ENCODE peak calls at places on chromosomes 6 and 20, in four cellular contexts. F, O, Z and T are unnamed samples.

GRCh38 chr6:138499303-138499991 is at the start of gene NHSL1:
- DNase-seq in F (no peak), O (no peak), Z (no peak), T (no peak)

GRCh38 chr6:41442800-41443501 is 103.2 kb upstream of the FOXP4 start:
- DNase-seq in F (peak; percentile 76), O (no peak), Z (peak; percentile 87), T (peak; percentile 22)

GRCh38 chr6:82178084-82178758 is 69.3 kb downstream of the IBTK start:
- DNase-seq in F (no peak), O (no peak), Z (no peak), T (no peak)

GRCh38 chr6:41428995-41429417 is 93.6 kb downstream of the NCR2 start:
- DNase-seq in F (no peak), O (no peak), Z (no peak), T (no peak)

GRCh38 chr20:815914-816606 is 17.5 kb upstream of the FAM110A start:
- DNase-seq in F (peak; percentile 51), O (peak; percentile 66), Z (peak; percentile 68), T (peak; percentile 58)

GRCh38 chr20:36544134-36545018 is 3.1 kb downstream of the MYL9 start:
- DNase-seq in F (no peak), O (no peak), Z (no peak), T (no peak)

GRCh38 chr6:41581381-41581991 is 35.3 kb downstream of the FOXP4 start:
- DNase-seq in F (no peak), O (no peak), Z (no peak), T (no peak)

GRCh38 chr20:10490706-10491105 is 55.6 kb downstream of the SLX4IP start:
- DNase-seq in F (no peak), O (no peak), Z (no peak), T (no peak)

GRCh38 chr6:44156494-44157151 is 2.0 kb upstream of the CAPN11 start:
- DNase-seq in F (no peak), O (no peak), Z (no peak), T (no peak)

GRCh38 chr20:9482180-9482579 is 32.2 kb upstream of the LAMP5 start:
- DNase-seq in F (no peak), O (no peak), Z (no peak), T (no peak)

GRCh38 chr6:71531006-71531405 is 242.4 kb downstream of the OGFRL1 start:
- DNase-seq in F (no peak), O (no peak), Z (no peak), T (no peak)

GRCh38 chr6:36204068-36204753 is 7.7 kb downstream of the BRPF3 start:
- DNase-seq in F (no peak), O (peak; percentile 57), Z (no peak), T (no peak)

DNA sequence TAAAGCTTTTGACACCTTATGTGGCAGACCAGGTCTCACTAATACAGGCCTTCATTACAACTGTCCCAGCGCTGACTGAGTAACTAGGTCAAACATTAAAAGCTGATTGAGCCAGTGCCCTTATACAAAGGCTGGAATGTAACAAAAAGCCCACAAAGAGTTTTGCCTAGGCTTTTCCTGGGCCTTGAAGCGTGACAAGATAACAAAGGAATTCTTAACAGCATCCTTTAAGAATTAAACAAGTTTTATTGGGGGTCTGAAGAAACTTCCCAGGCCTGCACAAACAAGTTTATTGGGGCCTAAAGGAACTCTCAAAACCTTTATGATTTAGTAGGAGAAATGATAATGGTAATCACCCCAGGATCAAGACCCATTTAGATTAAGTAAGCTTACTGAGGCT is 267.6 kb upstream of the FAM83B start:
- DNase-seq in F (no peak), O (no peak), Z (no peak), T (no peak)
- TF ChIP-seq CTCF in F (no peak), O (no peak), Z (no peak), T (no peak)

GRCh38 chr20:62029296-62029695 is 36.4 kb downstream of the TAF4 start:
- DNase-seq in F (no peak), O (no peak), Z (no peak), T (no peak)
- TF ChIP-seq CTCF in F (no peak), O (no peak), Z (no peak), T (no peak)

DNA sequence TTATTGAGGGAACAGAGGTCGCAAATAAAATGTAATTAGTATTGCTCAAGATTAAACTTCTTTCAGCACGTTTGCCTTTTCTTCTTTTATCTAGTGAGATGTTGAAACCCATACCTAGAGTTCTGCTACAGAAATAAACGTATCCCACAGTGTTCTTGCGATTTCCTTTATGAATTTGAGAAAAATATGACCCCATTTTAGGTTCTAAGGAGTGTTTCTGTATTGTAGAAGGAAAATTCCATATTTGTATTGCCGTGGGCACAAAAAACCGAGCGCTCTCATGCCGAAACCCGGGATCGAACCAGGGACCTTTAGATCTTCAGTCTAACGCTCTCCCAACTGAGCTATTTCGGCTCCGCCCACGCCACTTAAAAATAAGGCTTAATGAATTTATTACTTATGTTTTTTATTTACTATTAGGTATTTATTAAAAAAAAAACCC is 23.7 kb downstream of the ZNF311 start:
- DNase-seq in F (peak; percentile 51), O (peak; percentile 70), Z (peak; percentile 88), T (peak; percentile 57)
- TF ChIP-seq CTCF in F (no peak), O (peak; percentile 7), Z (peak; percentile 32), T (no peak)

DNA sequence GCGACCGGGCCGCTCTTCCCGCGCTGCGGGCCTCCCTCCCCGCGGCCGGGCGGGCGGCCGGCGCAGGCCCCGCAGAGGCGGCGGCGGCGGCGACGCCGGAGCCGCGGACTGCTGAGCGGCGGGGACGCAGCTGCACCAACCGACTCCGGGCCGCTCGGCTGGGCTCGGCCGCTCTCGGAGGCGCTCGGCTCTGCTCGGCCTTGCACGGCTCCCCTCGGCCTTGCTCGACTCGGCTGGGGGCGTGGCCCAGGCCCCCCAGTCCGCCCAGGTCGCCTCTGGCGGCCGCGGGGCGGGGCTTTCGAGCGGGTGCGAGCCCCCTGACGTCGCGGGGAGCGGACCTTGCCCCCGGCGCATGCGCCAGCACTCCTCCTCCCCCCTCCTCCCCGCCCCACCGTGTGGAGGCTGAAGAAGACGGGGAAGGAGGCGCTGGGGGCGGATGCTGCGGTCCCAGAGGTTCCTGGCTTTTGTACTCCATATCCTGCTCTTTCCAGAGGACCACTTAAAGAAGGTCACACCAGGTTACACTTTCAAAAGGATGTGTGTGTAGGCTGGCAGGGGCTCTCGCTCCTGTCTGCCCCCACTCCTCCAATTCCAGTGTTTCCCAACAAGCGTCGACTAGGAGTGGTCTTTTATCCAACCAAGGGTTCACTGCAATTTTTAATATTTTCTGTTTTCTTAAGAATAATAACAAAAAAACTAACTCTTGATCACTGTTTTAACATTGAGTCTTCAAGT is at the start of gene ZHX3:
- DNase-seq in F (peak; percentile 97), O (peak; percentile 97), Z (peak; percentile 97), T (peak; percentile 99)
- TF ChIP-seq CTCF in F (no peak), O (no peak), Z (no peak), T (no peak)

GRCh38 chr6:125587624-125588023 is 161.8 kb upstream of the HEY2 start:
- DNase-seq in F (no peak), O (no peak), Z (no peak), T (no peak)

GRCh38 chr6:125586074-125586473 is 163.4 kb upstream of the HEY2 start:
- DNase-seq in F (no peak), O (no peak), Z (no peak), T (no peak)

GRCh38 chr6:125588268-125588667 is 161.2 kb upstream of the HEY2 start:
- DNase-seq in F (no peak), O (no peak), Z (no peak), T (no peak)

GRCh38 chr6:125585470-125585869 is 164.0 kb upstream of the HEY2 start:
- DNase-seq in F (no peak), O (no peak), Z (no peak), T (no peak)

DNA sequence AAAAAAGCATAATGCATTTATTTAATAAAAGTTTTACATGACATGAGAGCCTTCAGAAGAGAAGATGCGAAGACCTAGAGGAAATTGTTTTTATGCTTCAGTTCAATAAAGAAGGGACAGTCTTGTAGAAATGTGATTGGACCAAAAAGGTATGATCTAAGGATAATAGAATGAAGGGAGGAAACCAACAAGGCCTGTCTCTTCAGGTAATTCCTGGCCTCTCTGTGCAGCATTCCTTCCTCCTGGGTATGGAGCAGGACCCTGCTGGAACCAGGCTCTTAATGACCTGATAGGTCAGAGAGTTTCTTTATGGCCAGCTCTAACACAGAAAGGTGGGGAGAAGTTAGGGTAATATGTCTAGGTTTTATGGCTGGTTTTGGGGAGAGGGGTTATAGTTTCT is 162.8 kb upstream of the HEY2 start:
- DNase-seq in F (no peak), O (no peak), Z (no peak), T (no peak)
- TF ChIP-seq CTCF in F (no peak), O (no peak), Z (no peak), T (no peak)

GRCh38 chr20:53316221-53316937 is 277.3 kb downstream of the ZNF217 start:
- DNase-seq in F (no peak), O (no peak), Z (no peak), T (no peak)

GRCh38 chr20:53322651-53323050 is 271.0 kb downstream of the ZNF217 start:
- DNase-seq in F (no peak), O (no peak), Z (no peak), T (no peak)

GRCh38 chr20:53319716-53320115 is 273.9 kb downstream of the ZNF217 start:
- DNase-seq in F (no peak), O (no peak), Z (no peak), T (no peak)

GRCh38 chr20:53321596-53321995 is 272.0 kb downstream of the ZNF217 start:
- DNase-seq in F (no peak), O (no peak), Z (no peak), T (no peak)

GRCh38 chr20:53319200-53319599 is 274.4 kb downstream of the ZNF217 start:
- DNase-seq in F (no peak), O (no peak), Z (no peak), T (no peak)
- TF ChIP-seq CTCF in F (no peak), O (no peak), Z (no peak), T (no peak)